ENCODE peak calls at places on chromosomes 5 and 9, in four cellular contexts. N, V, A and E are unnamed samples.

GRCh38 chr9:36802171-36802920 is 229.7 kb downstream of the MELK start:
- DNase-seq in A (peak; percentile 30), V (no peak), N (peak; percentile 25), E (no peak)

GRCh38 chr5:86806206-86806605 is 188.5 kb downstream of the COX7C start:
- DNase-seq in N (peak; percentile 1), A (no peak), V (no peak), E (no peak)

GRCh38 chr5:134456825-134457224 is 45.1 kb upstream of the CDKN2AIPNL start:
- DNase-seq in A (no peak), N (no peak), V (no peak), E (no peak)

GRCh38 chr5:67350185-67350584 is 153.6 kb upstream of the CD180 start:
- DNase-seq in V (no peak), A (no peak), N (no peak), E (peak; percentile 10)

GRCh38 chr5:172898513-172899369 is 60.5 kb upstream of the RPL26L1 start:
- DNase-seq in N (no peak), V (no peak), A (no peak), E (no peak)

GRCh38 chr5:11468334-11469039 is 435.8 kb downstream of the CTNND2 start:
- DNase-seq in V (no peak), N (no peak), A (no peak), E (no peak)

GRCh38 chr5:159887050-159887449 is 29.2 kb upstream of the ADRA1B start:
- DNase-seq in N (no peak), A (no peak), V (no peak), E (no peak)

GRCh38 chr5:27473300-27474053 is 435.1 kb upstream of the CDH9 start:
- DNase-seq in N (peak; percentile 43), V (no peak), A (peak; percentile 7), E (no peak)